ENCODE peak calls at places on chromosomes 1 and 21, in four cellular contexts. A, X, T and S are unnamed samples.

GRCh38 chr1:8182034-8182761 is 135.7 kb upstream of the SLC45A1 start:
- DNase-seq in T (no peak), X (no peak), A (no peak), S (no peak)

GRCh38 chr1:12617511-12617900 is 504 bp downstream of the DHRS3 start:
- DNase-seq in T (peak; percentile 56), A (no peak), X (no peak), S (no peak)

GRCh38 chr21:38438476-38438893 is 59.8 kb downstream of the ERG start:
- DNase-seq in A (peak; percentile 79), X (no peak), T (no peak), S (peak; percentile 66)

GRCh38 chr1:66951513-66951912 is 26.7 kb downstream of the MIER1 start:
- DNase-seq in X (no peak), A (no peak), T (no peak), S (no peak)

GRCh38 chr1:108816049-108816882 is 40.6 kb downstream of the AKNAD1 start:
- DNase-seq in X (peak; percentile 93), T (no peak), A (peak; percentile 88), S (peak; percentile 89)

GRCh38 chr1:67957026-67957425 is 93.4 kb downstream of the DIRAS3 start:
- DNase-seq in T (no peak), A (no peak), X (no peak), S (peak; percentile 78)

GRCh38 chr1:240027059-240027462 is 64.6 kb upstream of the FMN2 start:
- DNase-seq in T (no peak), X (no peak), A (no peak), S (no peak)

GRCh38 chr1:110133436-110133835 is 16.9 kb upstream of the SLC6A17 start:
- DNase-seq in A (peak; percentile 32), X (no peak), T (no peak), S (no peak)

GRCh38 chr1:93703649-93704048 is 22.0 kb upstream of the BCAR3 start:
- DNase-seq in X (no peak), A (no peak), T (no peak), S (no peak)

GRCh38 chr1:202671388-202671787 is 38.9 kb downstream of the SYT2 start:
- DNase-seq in T (no peak), X (no peak), A (no peak), S (no peak)

GRCh38 chr1:51071291-51071690 is 30.7 kb upstream of the C1orf185 start:
- DNase-seq in T (no peak), A (no peak), X (no peak), S (no peak)

GRCh38 chr1:113943028-113943811 is 14.1 kb downstream of the HIPK1 start:
- DNase-seq in X (no peak), A (no peak), T (no peak), S (no peak)

GRCh38 chr1:26996024-26996423 is 2.5 kb downstream of the TRNP1 start:
- DNase-seq in T (no peak), A (no peak), X (no peak), S (no peak)

GRCh38 chr1:37177230-37177864 is 143.0 kb upstream of the GRIK3 start:
- DNase-seq in T (no peak), A (no peak), X (no peak), S (no peak)

GRCh38 chr1:82099170-82099569 is 298.4 kb downstream of the ADGRL2 start:
- DNase-seq in X (no peak), A (no peak), T (no peak), S (no peak)

GRCh38 chr1:226629896-226630550 is 81.5 kb downstream of the STUM start:
- DNase-seq in T (no peak), X (peak; percentile 55), A (peak; percentile 34), S (peak; percentile 13)

GRCh38 chr1:49163041-49163440 is 386.4 kb upstream of the BEND5 start:
- DNase-seq in T (no peak), A (no peak), X (no peak), S (no peak)

GRCh38 chr1:160973491-160973890 is 18.9 kb upstream of the ITLN2 start:
- DNase-seq in X (no peak), A (no peak), T (no peak), S (no peak)

GRCh38 chr1:223189903-223190724 is 47.1 kb upstream of the TLR5 start:
- DNase-seq in X (no peak), T (peak; percentile 38), A (no peak), S (no peak)

GRCh38 chr1:53148123-53148522 is 5.7 kb upstream of the SLC1A7 start:
- DNase-seq in X (no peak), A (no peak), T (no peak), S (no peak)

GRCh38 chr1:151443846-151444790 is 15.2 kb downstream of the POGZ start:
- DNase-seq in T (peak; percentile 66), X (no peak), A (no peak), S (peak; percentile 56)
- H3K4me3 ChIP-seq in T (no peak overlapping the region), X (no peak overlapping the region), A (no peak overlapping the region), S (no peak overlapping the region)

GRCh38 chr1:243291287-243291686 is 35.4 kb downstream of the SDCCAG8 start:
- DNase-seq in X (no peak), T (no peak), A (no peak), S (no peak)
- H3K9me3 ChIP-seq in X (no peaks in the 10 kb centered on the region), T (no peaks in the 10 kb centered on the region), A (no peaks in the 10 kb centered on the region), S (no peaks in the 10 kb centered on the region)

DNA sequence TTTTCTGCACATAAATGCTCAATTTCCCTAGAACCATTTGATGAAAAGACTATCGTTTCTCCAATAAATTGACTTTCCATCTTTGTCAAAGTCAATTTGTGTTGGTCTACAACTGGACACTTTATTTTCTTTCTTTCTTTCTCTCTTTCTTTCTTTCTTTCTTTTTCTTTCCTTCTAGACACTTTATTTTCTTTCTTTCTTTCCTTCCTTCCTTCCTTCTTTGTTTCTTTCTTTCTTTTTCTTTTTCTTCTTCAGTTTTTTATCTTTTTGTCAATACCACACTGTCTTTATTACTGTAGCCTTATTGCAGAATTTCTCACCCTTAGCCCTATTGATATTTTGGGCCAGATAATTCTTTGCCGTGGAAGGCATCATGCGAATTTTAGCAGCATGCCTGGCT is 73.5 kb downstream of the FASLG start:
- DNase-seq in T (no peak), A (no peak), X (no peak), S (no peak)
- H3K4me1 ChIP-seq in T (no peaks in the 10 kb centered on the region), A (no peaks in the 10 kb centered on the region), X (no peaks in the 10 kb centered on the region), S (no peaks in the 10 kb centered on the region)

GRCh38 chr1:151840421-151840820 is 801 bp upstream of the C2CD4D start:
- DNase-seq in T (no peak), X (no peak), A (no peak), S (no peak)
- H3K4me3 ChIP-seq in T (no peak overlapping the region), X (no peak overlapping the region), A (no peak overlapping the region), S (no peak overlapping the region)

GRCh38 chr1:33061827-33062226 is 19.1 kb upstream of the AZIN2 start:
- DNase-seq in X (no peak), T (no peak), A (no peak), S (no peak)
- H3K9me3 ChIP-seq in X (peaks cover 34% of the 10 kb centered on the region), T (peaks cover 17% of the 10 kb centered on the region), A (peaks cover 20% of the 10 kb centered on the region), S (peaks cover 13% of the 10 kb centered on the region)

GRCh38 chr1:107531065-107531908 is 390.4 kb downstream of the NTNG1 start:
- DNase-seq in A (no peak), T (no peak), X (no peak), S (no peak)
- H3K4me1 ChIP-seq in A (no peaks in the 10 kb centered on the region), T (no peaks in the 10 kb centered on the region), X (peaks cover 48% of the 10 kb centered on the region), S (no peaks in the 10 kb centered on the region)